ENCODE peak calls at places on chromosomes 13 and 19, in five cellular contexts. M is activated naive CD8-positive, alpha-beta T cell treated with anti-CD3 and anti-CD28 coated beads for 36 hours; O is NCI-H1105; X is stimulated activated CD8-positive, alpha-beta memory T cell treated with anti-CD3 and anti-CD28 coated beads, Interleukin-4, amount 100 ng/mL, for 24 hours; V is activated CD4-positive, alpha-beta T cell treated with anti-CD3 and anti-CD28 coated beads, Interleukin-2, amount 10 ng/mL, durations not matched to agents 7 days and 5 days. T is an unnamed sample.

GRCh38 chr19:14091885-14092462 is 1.4 kb upstream of the SAMD1 start:
- DNase-seq in V (peak; percentile 65), M (peak; percentile 62), X (no peak), O (no peak), T (peak; percentile 62)

GRCh38 chr19:40450664-40451063 is 6.5 kb upstream of the SERTAD3 start:
- DNase-seq in V (no peak), M (no peak), O (no peak), X (no peak), T (no peak)

GRCh38 chr13:88071371-88071770 is 400.2 kb downstream of the SLITRK5 start:
- DNase-seq in O (no peak), V (no peak), M (no peak), X (no peak), T (no peak)

GRCh38 chr13:110346661-110347067 is 39.6 kb downstream of the COL4A2 start:
- DNase-seq in V (no peak), M (no peak), O (peak; percentile 83), X (no peak), T (no peak)

GRCh38 chr13:59447846-59448620 is 715.7 kb downstream of the DIAPH3 start:
- DNase-seq in X (no peak), V (no peak), O (no peak), M (no peak), T (no peak)

GRCh38 chr19:58543826-58544590 is at the start of gene TRIM28:
- DNase-seq in M (peak; percentile 100), X (peak; percentile 100), V (peak; percentile 99), O (no peak), T (peak; percentile 98)

GRCh38 chr19:483332-484072 is 12.8 kb upstream of the MADCAM1 start:
- DNase-seq in M (no peak), O (no peak), X (no peak), V (no peak), T (no peak)

GRCh38 chr19:43570174-43570791 is 5.0 kb downstream of the XRCC1 start:
- DNase-seq in X (no peak), V (no peak), O (no peak), M (no peak), T (no peak)

GRCh38 chr19:8161135-8161646 is 11.8 kb upstream of the FBN3 start:
- DNase-seq in O (no peak), V (peak; percentile 12), X (no peak), M (peak; percentile 23), T (peak; percentile 9)